ENCODE peak calls at places on chromosomes 5 and 9, in nine cellular contexts. N is B cell, G is SJSA1, B is MM.1S, R is EL, U is NCI-H524 treated with DMSO at 0.1 percent for 48 hours, O is T-helper 9 cell, W is activated gamma-delta T cell treated with Interleukin-2 at 50 U/mL for 16 hours, T is bronchial epithelial cell. K is an unnamed sample.

GRCh38 chr5:122844916-122845252 is 529 bp upstream of the SNX24 start:
- DNase-seq in R (no peak), G (no peak), N (no peak), B (peak), O (no peak), U (no peak), W (no peak), T (no peak), K (no peak)

GRCh38 chr5:38602641-38603040 is 46.2 kb upstream of the LIFR start:
- DNase-seq in U (no peak), G (no peak), T (no peak), O (no peak), B (no peak), W (no peak), N (no peak), R (no peak), K (no peak)

GRCh38 chr5:134840811-134841210 is 5.0 kb upstream of the C5orf24 start:
- DNase-seq in B (no peak), U (no peak), O (no peak), R (peak), W (no peak), N (no peak), T (peak), G (no peak), K (no peak)

GRCh38 chr5:118199801-118200200 is 788.5 kb downstream of the DTWD2 start:
- DNase-seq in B (no peak), N (no peak), R (no peak), O (no peak), T (no peak), U (no peak), G (no peak), W (no peak), K (no peak)

GRCh38 chr9:130034570-130034969 is 8.4 kb downstream of the FNBP1 start:
- DNase-seq in N (no peak), R (peak), T (peak), O (no peak), G (peak), U (no peak), B (no peak), W (no peak), K (no peak)

GRCh38 chr9:126638571-126639132 is 24.9 kb downstream of the LMX1B start:
- DNase-seq in R (no peak), O (no peak), G (no peak), T (peak), N (no peak), B (no peak), W (no peak), U (no peak), K (no peak)

GRCh38 chr5:132498686-132499271 is 8.2 kb upstream of the IRF1 start:
- DNase-seq in G (peak), W (no peak), N (no peak), U (no peak), B (peak), T (no peak), O (no peak), R (peak), K (no peak)

GRCh38 chr9:120846251-120846869 is 3.6 kb upstream of the PSMD5 start:
- DNase-seq in W (no peak), B (no peak), O (no peak), U (no peak), N (no peak), G (no peak), R (no peak), T (no peak), K (no peak)

GRCh38 chr5:76280494-76280893 is 122.6 kb upstream of the IQGAP2 start:
- DNase-seq in W (no peak), R (no peak), N (no peak), O (no peak), U (no peak), G (no peak), T (no peak), B (no peak), K (no peak)

GRCh38 chr9:86341007-86341491 is 13.2 kb downstream of the TUT7 start:
- DNase-seq in B (no peak), R (peak), O (no peak), G (no peak), U (no peak), N (no peak), T (peak), W (no peak), K (no peak)

GRCh38 chr5:157450024-157450423 is 10.0 kb upstream of the NIPAL4 start:
- DNase-seq in R (no peak), U (no peak), N (no peak), W (no peak), O (no peak), B (no peak), G (no peak), T (no peak), K (no peak)

GRCh38 chr5:142544946-142545652 is 140.8 kb downstream of the FGF1 start:
- DNase-seq in B (no peak), W (no peak), U (no peak), N (no peak), G (peak), T (no peak), R (peak), O (no peak), K (no peak)

GRCh38 chr5:171776747-171777419 is 8.7 kb upstream of the SMIM23 start:
- DNase-seq in B (no peak), U (no peak), R (no peak), W (no peak), O (no peak), G (no peak), N (no peak), T (no peak), K (no peak)

GRCh38 chr5:68353624-68354023 is 138.1 kb downstream of the PIK3R1 start:
- DNase-seq in B (no peak), W (no peak), G (no peak), R (no peak), T (no peak), N (no peak), U (no peak), O (no peak), K (no peak)

GRCh38 chr5:109324351-109324750 is 85.4 kb downstream of the PJA2 start:
- DNase-seq in G (no peak), N (no peak), W (no peak), U (no peak), R (no peak), T (no peak), O (no peak), B (no peak), K (no peak)

GRCh38 chr9:97529363-97530076 is 28.1 kb downstream of the TMOD1 start:
- DNase-seq in B (no peak), W (no peak), O (no peak), G (no peak), U (no peak), T (peak), R (peak), N (no peak), K (no peak)

GRCh38 chr5:132065351-132065937 is 5.0 kb downstream of the IL3 start:
- DNase-seq in U (no peak), W (peak), N (no peak), G (peak), B (peak), R (peak), T (peak), O (peak), K (no peak)

GRCh38 chr5:29193972-29194371 is 1999.5 kb upstream of the CDH6 start:
- DNase-seq in B (no peak), T (no peak), U (no peak), G (no peak), O (no peak), R (no peak), W (no peak), N (no peak), K (no peak)

GRCh38 chr9:107158321-107158720 is 124.8 kb upstream of the RAD23B start:
- DNase-seq in W (no peak), G (peak), T (peak), O (no peak), U (peak), B (no peak), N (no peak), R (peak), K (no peak)

K was measured in HS-27A.